ENCODE peak calls at places on chromosomes 2 and 18, in eight cellular contexts. N is MG63, U is NT2/D1, P is HFF-Myc, I is fibroblast of pulmonary artery, V is H7, Y is body of pancreas, O is neural progenitor cell. A is an unnamed sample.

GRCh38 chr2:52390651-52391050 is 1358.7 kb upstream of the NRXN1 start:
- DNase-seq in N (no peak), U (no peak), P (no peak), I (peak), V (no peak), Y (no peak), O (no peak), A (no peak)

GRCh38 chr2:28160986-28161425 is 231.7 kb upstream of the FOSL2 start:
- DNase-seq in N (no peak), U (no peak), P (no peak), I (peak), V (no peak), Y (no peak), O (no peak), A (no peak)

GRCh38 chr2:218398437-218399390 is 954 bp upstream of the CTDSP1 start:
- DNase-seq in N (peak), U (no peak), P (no peak), I (peak), V (peak), Y (peak), O (peak), A (peak)

GRCh38 chr2:207471261-207471660 is 58.5 kb upstream of the CREB1 start:
- DNase-seq in N (no peak), U (no peak), P (no peak), I (no peak), V (no peak), Y (no peak), O (no peak), A (no peak)

GRCh38 chr2:120402070-120402440 is 56.1 kb downstream of the INHBB start:
- DNase-seq in N (no peak), U (no peak), P (no peak), I (no peak), V (no peak), Y (no peak), O (no peak), A (no peak)

GRCh38 chr2:205683991-205684390 is 1.7 kb downstream of the NRP2 start:
- DNase-seq in N (no peak), U (no peak), P (no peak), I (no peak), V (peak), Y (no peak), O (no peak), A (no peak)

GRCh38 chr2:136225950-136226835 is 108.2 kb upstream of the CXCR4 start:
- DNase-seq in N (no peak), U (no peak), P (no peak), I (no peak), V (no peak), Y (peak), O (no peak), A (no peak)

GRCh38 chr2:189328451-189329249 is 112.6 kb upstream of the WDR75 start:
- DNase-seq in N (peak), U (no peak), P (no peak), I (peak), V (no peak), Y (no peak), O (no peak), A (no peak)

GRCh38 chr2:84830095-84830494 is 50.8 kb downstream of the TRABD2A start:
- DNase-seq in N (no peak), U (no peak), P (no peak), I (no peak), V (no peak), Y (peak), O (no peak), A (no peak)

GRCh38 chr2:133885847-133886246 is 317.6 kb upstream of the NCKAP5 start:
- DNase-seq in N (no peak), U (no peak), P (no peak), I (no peak), V (peak), Y (no peak), O (no peak), A (no peak)

GRCh38 chr2:73999881-74000597 is 15.3 kb downstream of the TET3 start:
- DNase-seq in N (peak), U (no peak), P (no peak), I (peak), V (no peak), Y (no peak), O (no peak), A (no peak)

GRCh38 chr2:70132244-70133126 is 45.2 kb downstream of the PCBP1 start:
- DNase-seq in N (peak), U (no peak), P (no peak), I (peak), V (peak), Y (peak), O (no peak), A (peak)

GRCh38 chr2:25257931-25258771 is 83.6 kb downstream of the DNMT3A start:
- DNase-seq in N (no peak), U (no peak), P (no peak), I (no peak), V (peak), Y (no peak), O (peak), A (peak)

GRCh38 chr18:59917422-59917821 is 17.6 kb downstream of the PMAIP1 start:
- DNase-seq in N (no peak), U (no peak), P (no peak), I (peak), V (peak), Y (no peak), O (no peak), A (no peak)

GRCh38 chr18:44537521-44537920 is 143.2 kb upstream of the SETBP1 start:
- DNase-seq in N (peak), U (peak), P (peak), I (peak), V (no peak), Y (no peak), O (no peak), A (no peak)

GRCh38 chr18:44545359-44545985 is 135.2 kb upstream of the SETBP1 start:
- DNase-seq in N (no peak), U (no peak), P (no peak), I (no peak), V (no peak), Y (no peak), O (no peak), A (no peak)

GRCh38 chr18:44541781-44542180 is 138.9 kb upstream of the SETBP1 start:
- DNase-seq in N (no peak), U (no peak), P (no peak), I (no peak), V (no peak), Y (no peak), O (no peak), A (no peak)

GRCh38 chr18:44543387-44543786 is 137.3 kb upstream of the SETBP1 start:
- DNase-seq in N (no peak), U (no peak), P (no peak), I (no peak), V (no peak), Y (no peak), O (no peak), A (no peak)

DNA sequence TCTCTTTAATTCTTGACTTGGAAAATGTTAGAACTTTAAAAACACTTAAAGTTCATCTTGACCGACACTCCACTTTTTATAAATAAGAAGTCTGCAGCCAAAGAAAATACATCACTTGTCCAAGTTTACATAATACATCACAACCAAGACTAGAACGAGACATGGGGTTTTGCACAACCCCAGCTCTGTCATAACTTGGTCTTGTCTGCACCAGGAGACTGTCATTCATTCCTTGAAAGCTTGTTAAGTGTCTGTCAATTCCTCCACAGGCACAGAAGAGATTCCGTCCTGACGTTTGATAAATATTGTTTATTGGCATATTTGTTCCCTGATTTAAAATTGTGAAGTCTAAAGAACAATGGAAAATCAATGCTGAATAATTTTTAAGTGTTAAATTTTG is 139.5 kb upstream of the SETBP1 start:
- DNase-seq in N (peak), U (no peak), P (no peak), I (peak), V (no peak), Y (no peak), O (no peak), A (no peak)
- H3K4me3 ChIP-seq in N (no peak), U (no peak), P (no peak), I (no peak), V (no peak), Y (no peak), O (no peak), A (no peak)

GRCh38 chr2:186696804-186697203 is 2.9 kb downstream of the FAM171B start:
- DNase-seq in N (no peak), U (no peak), P (no peak), I (no peak), V (no peak), Y (no peak), O (no peak), A (no peak)
- H3K4me3 ChIP-seq in N (no peak), U (no peak), P (no peak), I (no peak), V (no peak), Y (no peak), O (no peak), A (no peak)

GRCh38 chr2:230824406-230824978 is 40.2 kb upstream of the ITM2C start:
- DNase-seq in N (peak), U (peak), P (peak), I (peak), V (peak), Y (peak), O (peak), A (peak)
- H3K4me3 ChIP-seq in N (peak), U (no peak), P (no peak), I (peak), V (no peak), Y (no peak), O (no peak), A (peak)

GRCh38 chr2:127695491-127696472 is 5.5 kb upstream of the SFT2D3 start:
- DNase-seq in N (peak), U (no peak), P (no peak), I (peak), V (peak), Y (peak), O (peak), A (peak)
- H3K4me3 ChIP-seq in N (no peak), U (no peak), P (peak), I (peak), V (no peak), Y (no peak), O (peak), A (peak)

DNA sequence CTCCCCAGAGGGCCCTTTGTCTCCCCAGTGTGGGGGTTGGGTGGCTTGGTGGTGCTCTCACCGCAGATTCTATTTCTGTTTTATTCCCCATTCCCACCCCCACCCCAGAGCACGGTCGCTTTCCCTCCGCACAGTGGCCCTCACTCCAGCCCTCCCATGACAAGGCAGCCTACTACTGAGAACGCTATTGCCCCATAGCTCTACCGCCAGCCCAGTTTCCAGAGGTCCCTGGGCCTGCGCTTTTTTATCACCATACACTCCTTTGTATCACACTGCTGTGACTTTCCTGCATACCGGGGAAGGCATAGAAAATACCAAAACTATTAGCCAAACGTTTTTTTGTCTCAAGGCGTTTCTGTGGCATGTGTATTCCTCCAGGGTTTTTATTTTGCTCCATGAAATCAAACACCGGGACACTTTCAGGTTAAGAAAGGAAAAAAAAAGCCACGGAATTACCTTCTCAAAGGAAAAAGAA is 1.4 kb downstream of the AMER3 start:
- DNase-seq in N (no peak), U (no peak), P (no peak), I (no peak), V (no peak), Y (no peak), O (peak), A (no peak)
- H3K4me3 ChIP-seq in N (no peak), U (peak), P (no peak), I (no peak), V (peak), Y (no peak), O (peak), A (no peak)

DNA sequence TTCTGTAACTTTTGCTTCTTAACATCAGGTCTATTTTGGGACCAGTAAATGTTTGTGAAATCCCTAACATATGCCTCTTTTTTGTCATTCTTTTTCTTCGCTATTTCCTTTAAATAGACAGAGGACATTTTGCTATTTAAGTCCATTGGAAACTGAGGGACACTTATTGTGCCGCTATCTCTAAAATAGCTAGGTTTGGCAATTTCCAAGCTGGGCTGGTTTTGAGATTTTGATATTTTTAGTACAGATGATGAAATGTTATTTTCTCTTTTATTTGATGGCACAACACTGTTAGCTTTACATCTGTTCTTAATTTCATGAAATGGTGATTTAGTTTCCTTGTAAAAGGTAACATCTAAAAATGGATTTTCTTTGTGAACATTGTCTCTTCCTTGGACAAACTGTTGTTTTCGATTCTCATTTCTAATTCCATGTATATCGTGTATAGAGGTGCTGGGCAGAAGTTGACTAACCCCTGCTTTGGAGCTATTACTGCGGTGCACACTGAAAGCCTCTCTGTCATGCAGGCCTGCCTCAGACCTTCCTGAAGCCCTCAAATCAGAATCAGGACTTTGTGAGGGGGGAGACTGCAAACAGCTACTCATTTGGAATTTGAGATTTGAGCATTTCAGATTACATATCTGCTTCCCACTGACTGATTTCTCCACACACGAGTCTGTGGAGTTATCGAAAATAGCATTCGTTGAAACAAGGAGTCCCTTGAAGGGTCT is 594 bp downstream of the RAD51AP2 start:
- DNase-seq in N (no peak), U (no peak), P (no peak), I (no peak), V (peak), Y (no peak), O (no peak), A (no peak)
- H3K4me3 ChIP-seq in N (peak), U (peak), P (peak), I (peak), V (peak), Y (peak), O (peak), A (peak)

DNA sequence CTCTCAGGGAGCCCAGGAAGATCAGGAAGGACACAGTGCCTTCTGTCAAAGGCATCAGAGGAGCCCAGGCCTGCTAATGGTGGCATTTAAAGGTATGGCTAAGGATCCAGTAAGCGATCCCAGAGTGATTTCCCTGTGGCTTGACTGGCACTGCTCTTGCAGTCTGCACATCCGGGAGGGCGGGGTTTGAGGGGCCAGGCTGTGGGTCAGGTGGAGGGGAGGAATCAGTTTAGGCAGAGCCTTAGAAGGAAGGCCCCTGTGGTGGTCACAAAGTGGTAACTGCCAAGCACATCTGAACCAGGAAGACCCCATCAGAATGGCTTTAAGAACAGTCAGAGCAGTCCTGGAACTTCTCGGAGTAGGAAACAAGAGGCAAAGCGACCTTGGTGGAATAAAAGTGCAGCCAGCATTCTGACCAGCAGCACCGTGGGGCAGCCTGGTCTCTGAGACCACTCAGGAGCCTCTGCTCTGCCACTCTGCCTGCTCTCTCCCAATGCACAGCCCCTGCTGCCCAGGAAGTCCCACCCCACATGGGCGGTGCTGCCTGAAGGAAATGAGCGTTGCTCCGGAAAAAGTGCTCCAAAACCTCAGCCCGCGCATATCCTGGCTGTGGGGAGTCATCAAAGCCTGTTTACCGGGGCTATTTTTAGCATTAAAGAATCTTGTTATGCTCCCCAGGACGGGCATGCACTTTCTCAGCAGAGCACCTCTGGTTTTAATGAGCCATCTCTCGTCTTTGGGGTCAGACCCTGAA is 54.4 kb downstream of the EPAS1 start:
- DNase-seq in N (no peak), U (no peak), P (no peak), I (no peak), V (peak), Y (peak), O (no peak), A (no peak)
- H3K4me3 ChIP-seq in N (no peak), U (no peak), P (no peak), I (no peak), V (no peak), Y (no peak), O (no peak), A (peak)

GRCh38 chr18:24465491-24465890 is 5.1 kb downstream of the HRH4 start:
- DNase-seq in N (no peak), U (no peak), P (no peak), I (no peak), V (no peak), Y (no peak), O (no peak), A (no peak)
- H3K4me3 ChIP-seq in N (no peak), U (no peak), P (no peak), I (no peak), V (no peak), Y (no peak), O (no peak), A (no peak)

A was measured in psoas muscle.